ENCODE peak calls at places on chromosome 2, in six cellular contexts. W is mesenchymal stem cell; Y is stimulated activated naive CD8-positive, alpha-beta T cell treated with anti-CD3 and anti-CD28 coated beads, Interleukin-15, amount 100 ng/mL, for 72 hours; H is effector CD8-positive, alpha-beta T cell; N is BE2C; R is bronchial epithelial cell. T is an unnamed sample.

GRCh38 chr2:121809607-121810006 is 54.2 kb downstream of the TSN start:
- DNase-seq in W (no peak), Y (no peak), H (no peak), N (no peak), R (no peak), T (no peak)

GRCh38 chr2:67808112-67808511 is 254.7 kb downstream of the C1D start:
- DNase-seq in W (no peak), Y (no peak), H (no peak), N (no peak), R (no peak), T (no peak)

GRCh38 chr2:181892795-181893435 is 1.4 kb downstream of the ITPRID2 start:
- DNase-seq in W (peak), Y (no peak), H (no peak), N (no peak), R (peak), T (no peak)

GRCh38 chr2:53317863-53318262 is 449.7 kb upstream of the CHAC2 start:
- DNase-seq in W (no peak), Y (no peak), H (no peak), N (no peak), R (no peak), T (no peak)

GRCh38 chr2:197159681-197160211 is 150.8 kb downstream of the ANKRD44 start:
- DNase-seq in W (peak), Y (peak), H (no peak), N (no peak), R (peak), T (no peak)

GRCh38 chr2:162989507-162989906 is 150.9 kb upstream of the KCNH7 start:
- DNase-seq in W (no peak), Y (no peak), H (no peak), N (no peak), R (no peak), T (no peak)

GRCh38 chr2:47488870-47489584 is 86.1 kb downstream of the MSH2 start:
- DNase-seq in W (peak), Y (no peak), H (no peak), N (no peak), R (peak), T (peak)

GRCh38 chr2:85549095-85549494 is 10.1 kb downstream of the MAT2A start:
- DNase-seq in W (no peak), Y (no peak), H (no peak), N (no peak), R (no peak), T (no peak)

GRCh38 chr2:72561621-72562318 is 264.1 kb downstream of the EXOC6B start:
- DNase-seq in W (peak), Y (no peak), H (no peak), N (no peak), R (peak), T (peak)

GRCh38 chr2:32427672-32428622 is 71.1 kb downstream of the BIRC6 start:
- DNase-seq in W (no peak), Y (no peak), H (no peak), N (peak), R (no peak), T (no peak)

GRCh38 chr2:232484628-232485332 is 2.9 kb downstream of the ECEL1 start:
- DNase-seq in W (no peak), Y (no peak), H (no peak), N (no peak), R (no peak), T (no peak)

GRCh38 chr2:19408592-19408991 is 50.2 kb upstream of the OSR1 start:
- DNase-seq in W (peak), Y (no peak), H (no peak), N (no peak), R (no peak), T (no peak)

GRCh38 chr2:20173496-20174402 is 51.2 kb downstream of the SDC1 start:
- DNase-seq in W (no peak), Y (no peak), H (no peak), N (no peak), R (no peak), T (no peak)

GRCh38 chr2:34849827-34850226 is 1250.7 kb upstream of the FAM98A start:
- DNase-seq in W (no peak), Y (no peak), H (no peak), N (no peak), R (no peak), T (no peak)

GRCh38 chr2:128641421-128642095 is 322.9 kb upstream of the HS6ST1 start:
- DNase-seq in W (no peak), Y (no peak), H (no peak), N (no peak), R (no peak), T (no peak)

T was measured in fibroblast of the conjunctiva.